ENCODE peak calls at places on chromosomes 13 and 19, in ten cellular contexts. F, Z, D, N, W, L, Y, A, M and U are unnamed samples.

GRCh38 chr19:34676697-34677385 is at the start of gene SCGB2B2:
- DNase-seq in F (peak; percentile 82), Z (no peak), D (no peak), N (peak; percentile 88), W (no peak), L (peak; percentile 90), Y (no peak), A (no peak), M (peak; percentile 67), U (peak; percentile 56)

GRCh38 chr19:35478794-35479193 is 11.5 kb downstream of the KRTDAP start:
- DNase-seq in F (no peak), Z (no peak), D (no peak), N (no peak), W (no peak), L (no peak), Y (no peak), A (no peak), M (no peak), U (no peak)

GRCh38 chr19:1106841-1107654 is 3.3 kb downstream of the GPX4 start:
- DNase-seq in F (peak; percentile 62), Z (no peak), D (peak; percentile 38), N (no peak), W (no peak), L (no peak), Y (peak; percentile 72), A (no peak), M (no peak), U (peak; percentile 59)

GRCh38 chr19:28744943-28745342 is 468.0 kb downstream of the UQCRFS1 start:
- DNase-seq in F (no peak), Z (no peak), D (no peak), N (no peak), W (no peak), L (no peak), Y (no peak), A (no peak), M (no peak), U (no peak)

GRCh38 chr19:18776288-18776594 is 14.9 kb downstream of the COMP start:
- DNase-seq in F (no peak), Z (no peak), D (no peak), N (no peak), W (no peak), L (no peak), Y (peak; percentile 50), A (no peak), M (no peak), U (no peak)

GRCh38 chr19:10389863-10390262 is 9.5 kb upstream of the TYK2 start:
- DNase-seq in F (no peak), Z (no peak), D (no peak), N (no peak), W (no peak), L (no peak), Y (no peak), A (no peak), M (peak; percentile 68), U (no peak)

GRCh38 chr19:13920940-13921744 is 15.1 kb downstream of the CC2D1A start:
- DNase-seq in F (peak; percentile 51), Z (no peak), D (no peak), N (no peak), W (no peak), L (peak; percentile 28), Y (peak; percentile 57), A (no peak), M (peak; percentile 47), U (peak; percentile 72)

GRCh38 chr19:13985771-13986347 is 20.3 kb downstream of the RFX1 start:
- DNase-seq in F (no peak), Z (no peak), D (no peak), N (no peak), W (no peak), L (no peak), Y (no peak), A (no peak), M (peak; percentile 63), U (no peak)

GRCh38 chr19:23440207-23440606 is 44.9 kb upstream of the ZNF91 start:
- DNase-seq in F (no peak), Z (no peak), D (no peak), N (no peak), W (no peak), L (peak; percentile 9), Y (no peak), A (no peak), M (peak; percentile 27), U (no peak)

GRCh38 chr19:3612901-3613741 is 6.4 kb upstream of the TBXA2R start:
- DNase-seq in F (no peak), Z (no peak), D (peak; percentile 31), N (no peak), W (no peak), L (no peak), Y (no peak), A (no peak), M (peak; percentile 88), U (no peak)

GRCh38 chr19:54077334-54077733 is 3.8 kb downstream of the TARM1 start:
- DNase-seq in F (no peak), Z (no peak), D (no peak), N (no peak), W (no peak), L (no peak), Y (no peak), A (no peak), M (no peak), U (no peak)

GRCh38 chr19:21491161-21491560 is 14.2 kb upstream of the ZNF429 start:
- DNase-seq in F (peak; percentile 28), Z (no peak), D (no peak), N (no peak), W (no peak), L (no peak), Y (no peak), A (no peak), M (no peak), U (no peak)

DNA sequence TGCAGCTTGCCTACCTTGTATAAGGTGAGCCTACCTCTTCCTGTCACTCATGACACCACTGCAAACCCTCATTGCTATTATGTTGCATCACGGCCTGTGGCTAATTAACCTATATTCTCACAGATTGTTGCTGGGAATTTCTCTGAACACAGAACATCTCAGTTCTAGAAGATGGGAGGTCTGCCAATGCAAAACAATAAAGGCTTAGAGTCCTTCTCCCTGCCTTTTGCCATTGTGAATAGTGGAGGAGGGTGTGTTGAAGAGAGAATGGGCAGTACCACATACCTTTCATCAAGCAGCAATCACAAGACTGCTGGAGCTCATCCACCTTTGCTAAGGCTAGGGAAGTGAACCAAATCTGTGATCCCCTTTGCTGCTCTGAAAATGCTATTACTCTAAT is 34.4 kb downstream of the WDFY2 start:
- DNase-seq in F (no peak), Z (no peak), D (no peak), N (no peak), W (no peak), L (no peak), Y (peak; percentile 59), A (no peak), M (no peak), U (no peak)
- H3K27ac ChIP-seq in F (no peak overlapping the region), Z (peak overlapping the region; percentile 74), D (no peak overlapping the region), N (peak overlapping the region; percentile 34), W (no peak overlapping the region), L (no peak overlapping the region), Y (no peak overlapping the region), A (no peak overlapping the region), M (no peak overlapping the region), U (no peak overlapping the region)

DNA sequence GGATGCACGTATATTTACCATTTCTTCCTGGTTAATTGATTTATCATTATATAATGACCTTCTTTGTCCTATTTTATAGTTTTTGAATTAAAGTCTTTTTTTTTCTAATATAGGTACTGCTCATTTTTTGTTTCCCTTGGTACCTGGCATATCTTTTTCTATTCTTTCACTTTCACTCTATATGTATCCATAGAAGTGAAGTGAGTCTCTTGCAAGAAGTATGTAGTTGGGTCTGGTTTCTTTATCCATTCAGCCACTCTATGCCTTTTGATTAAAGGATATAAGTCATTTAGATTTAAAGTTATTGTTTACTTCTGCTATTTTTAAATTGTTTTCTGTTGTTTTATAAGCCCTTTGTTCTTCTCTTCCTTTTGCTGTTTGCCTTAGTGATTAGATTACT is 194.3 kb upstream of the SLITRK6 start:
- DNase-seq in F (no peak), Z (no peak), D (no peak), N (no peak), W (no peak), L (no peak), Y (no peak), A (no peak), M (no peak), U (no peak)
- H3K27ac ChIP-seq in F (no peak overlapping the region), Z (no peak overlapping the region), D (no peak overlapping the region), N (no peak overlapping the region), W (no peak overlapping the region), L (no peak overlapping the region), Y (no peak overlapping the region), A (no peak overlapping the region), M (no peak overlapping the region), U (no peak overlapping the region)

GRCh38 chr19:43675906-43676305 is 5.9 kb upstream of the PLAUR start:
- DNase-seq in F (no peak), Z (no peak), D (no peak), N (no peak), W (no peak), L (no peak), Y (no peak), A (no peak), M (no peak), U (no peak)

GRCh38 chr19:43675269-43675879 is 5.4 kb upstream of the PLAUR start:
- DNase-seq in F (peak; percentile 83), Z (no peak), D (no peak), N (no peak), W (peak; percentile 73), L (peak; percentile 78), Y (peak; percentile 23), A (no peak), M (no peak), U (peak; percentile 95)

GRCh38 chr19:43673702-43674629 is 4.0 kb upstream of the PLAUR start:
- DNase-seq in F (peak; percentile 77), Z (no peak), D (no peak), N (no peak), W (no peak), L (no peak), Y (no peak), A (no peak), M (no peak), U (no peak)

GRCh38 chr19:43672061-43672679 is 2.2 kb upstream of the PLAUR start:
- DNase-seq in F (no peak), Z (no peak), D (no peak), N (no peak), W (no peak), L (no peak), Y (no peak), A (no peak), M (no peak), U (peak; percentile 14)

DNA sequence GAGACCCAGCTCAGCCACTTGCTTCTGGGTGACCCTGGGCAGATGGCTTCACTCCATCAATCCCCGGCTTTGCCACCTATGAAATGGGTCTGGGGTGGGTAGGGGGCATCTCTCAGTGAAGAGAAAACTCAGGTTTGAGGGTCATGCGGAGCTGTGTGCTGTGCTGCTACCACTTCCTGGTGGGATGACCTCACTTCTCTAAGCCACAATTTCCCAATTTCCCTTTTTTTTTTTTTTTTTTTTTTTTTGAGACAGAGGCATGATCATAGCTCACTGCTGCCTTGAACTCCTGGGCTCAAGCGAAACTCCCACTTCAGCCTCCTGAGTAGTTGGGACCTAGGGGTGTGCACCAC is 4.6 kb upstream of the PLAUR start:
- DNase-seq in F (no peak), Z (no peak), D (no peak), N (peak; percentile 19), W (no peak), L (no peak), Y (peak; percentile 61), A (no peak), M (no peak), U (no peak)
- H3K27ac ChIP-seq in F (peak overlapping the region; percentile 79), Z (no peak overlapping the region), D (no peak overlapping the region), N (peak overlapping the region; percentile 19), W (no peak overlapping the region), L (peak overlapping the region; percentile 72), Y (no peak overlapping the region), A (peak overlapping the region; percentile 84), M (no peak overlapping the region), U (peak overlapping the region; percentile 99)

GRCh38 chr13:43751624-43752023 is 35.1 kb downstream of the ENOX1 start:
- DNase-seq in F (no peak), Z (no peak), D (no peak), N (no peak), W (no peak), L (no peak), Y (peak; percentile 7), A (no peak), M (no peak), U (no peak)
- H3K27ac ChIP-seq in F (no peak overlapping the region), Z (no peak overlapping the region), D (no peak overlapping the region), N (no peak overlapping the region), W (no peak overlapping the region), L (no peak overlapping the region), Y (no peak overlapping the region), A (no peak overlapping the region), M (no peak overlapping the region), U (no peak overlapping the region)